ENCODE peak calls at places on chromosomes 1 and 21, in four cellular contexts. One of them, this sample, is unnamed.

GRCh38 chr1:151837841-151838490 is 1.7 kb downstream of the C2CD4D start:
- DNase-seq in lung: no peak
- DNase-seq in K562: no peak
- DNase-seq in thoracic aorta: no peak
- DNase-seq in this sample: no peak

GRCh38 chr1:212937034-212937433 is 13.3 kb upstream of the VASH2 start:
- DNase-seq in thoracic aorta: no peak
- DNase-seq in K562: no peak
- DNase-seq in lung: no peak
- DNase-seq in this sample: no peak

GRCh38 chr1:48182441-48182840 is 40.1 kb upstream of the SLC5A9 start:
- DNase-seq in thoracic aorta: no peak
- DNase-seq in K562: no peak
- DNase-seq in lung: no peak
- DNase-seq in this sample: no peak

GRCh38 chr1:2253036-2253796 is 25.1 kb downstream of the SKI start:
- DNase-seq in K562: no peak
- DNase-seq in thoracic aorta: no peak
- DNase-seq in lung: no peak
- DNase-seq in this sample: no peak

GRCh38 chr1:57910331-57910730 is 486.5 kb upstream of the DAB1 start:
- DNase-seq in thoracic aorta: no peak
- DNase-seq in lung: no peak
- DNase-seq in K562: no peak
- DNase-seq in this sample: no peak

GRCh38 chr1:14778882-14779594 is 180.6 kb downstream of the KAZN start:
- DNase-seq in K562: peak; percentile 77
- DNase-seq in thoracic aorta: no peak
- DNase-seq in lung: peak; percentile 41
- DNase-seq in this sample: peak; percentile 48

GRCh38 chr1:57858740-57859139 is 434.9 kb upstream of the DAB1 start:
- DNase-seq in K562: no peak
- DNase-seq in thoracic aorta: no peak
- DNase-seq in lung: no peak
- DNase-seq in this sample: no peak

GRCh38 chr1:10679521-10680220 is 116.8 kb downstream of the CASZ1 start:
- DNase-seq in lung: peak; percentile 49
- DNase-seq in thoracic aorta: no peak
- DNase-seq in K562: peak; percentile 75
- DNase-seq in this sample: peak; percentile 69

GRCh38 chr1:240575976-240576666 is 35.8 kb downstream of the GREM2 start:
- DNase-seq in K562: no peak
- DNase-seq in thoracic aorta: no peak
- DNase-seq in lung: no peak
- DNase-seq in this sample: no peak

GRCh38 chr1:6969106-6969505 is 183.9 kb downstream of the CAMTA1 start:
- DNase-seq in lung: no peak
- DNase-seq in K562: no peak
- DNase-seq in thoracic aorta: no peak
- DNase-seq in this sample: no peak

GRCh38 chr1:223815020-223815853 is 30.5 kb downstream of the TP53BP2 start:
- DNase-seq in K562: no peak
- DNase-seq in thoracic aorta: no peak
- DNase-seq in lung: no peak
- DNase-seq in this sample: no peak

GRCh38 chr1:2210786-2211185 is 16.2 kb upstream of the FAAP20 start:
- DNase-seq in thoracic aorta: no peak
- DNase-seq in K562: no peak
- DNase-seq in lung: no peak
- DNase-seq in this sample: no peak

GRCh38 chr1:168092566-168093355 is 44.0 kb downstream of the GPR161 start:
- DNase-seq in K562: peak; percentile 41
- DNase-seq in lung: no peak
- DNase-seq in thoracic aorta: no peak
- DNase-seq in this sample: peak; percentile 20
- TF ChIP-seq CTCF in K562: peak; percentile 62
- TF ChIP-seq CTCF in lung: no peak
- TF ChIP-seq CTCF in thoracic aorta: peak; percentile 30
- TF ChIP-seq CTCF in this sample: no peak

DNA sequence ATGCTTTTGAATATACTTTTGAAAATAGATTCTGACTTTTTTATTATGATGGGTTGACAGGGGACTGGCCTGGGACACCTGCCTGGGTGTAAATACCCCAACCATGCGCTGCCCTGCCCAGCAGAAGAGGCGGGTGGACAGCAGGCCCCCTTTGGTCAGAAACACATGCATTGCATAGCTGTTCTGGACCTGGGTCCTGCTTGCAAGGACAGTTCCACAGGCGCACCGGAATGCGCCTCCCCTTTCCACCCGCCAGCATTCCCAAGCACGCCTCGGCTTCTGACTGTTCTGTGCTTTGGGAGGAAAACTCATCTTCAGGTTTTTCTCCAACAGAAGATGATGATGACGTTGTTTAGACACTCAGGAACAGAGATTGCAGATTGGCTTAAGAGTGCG is 435 bp upstream of the ZNF678 start:
- DNase-seq in K562: no peak
- DNase-seq in lung: no peak
- DNase-seq in thoracic aorta: no peak
- DNase-seq in this sample: no peak
- H3K27ac ChIP-seq in K562: peak overlapping the region; percentile 94
- H3K27ac ChIP-seq in lung: no peak overlapping the region
- H3K27ac ChIP-seq in thoracic aorta: no peak overlapping the region
- H3K27ac ChIP-seq in this sample: peak overlapping the region; percentile 83

GRCh38 chr1:205590777-205591513 is 40.9 kb downstream of the ELK4 start:
- DNase-seq in K562: no peak
- DNase-seq in lung: no peak
- DNase-seq in thoracic aorta: no peak
- DNase-seq in this sample: no peak
- H3K4me1 ChIP-seq in K562: peaks cover 6% of the 10 kb centered on the region
- H3K4me1 ChIP-seq in lung: peaks cover under 1% of the 10 kb centered on the region
- H3K4me1 ChIP-seq in thoracic aorta: no peaks in the 10 kb centered on the region
- H3K4me1 ChIP-seq in this sample: peaks cover 3% of the 10 kb centered on the region

GRCh38 chr21:21434944-21435343 is 436.7 kb downstream of the NCAM2 start:
- DNase-seq in K562: no peak
- DNase-seq in thoracic aorta: no peak
- DNase-seq in lung: no peak
- DNase-seq in this sample: no peak
- TF ChIP-seq CTCF in K562: no peak
- TF ChIP-seq CTCF in thoracic aorta: no peak
- TF ChIP-seq CTCF in lung: no peak
- TF ChIP-seq CTCF in this sample: no peak

GRCh38 chr1:225464851-225465792 is 37.3 kb upstream of the LBR start:
- DNase-seq in K562: no peak
- DNase-seq in thoracic aorta: no peak
- DNase-seq in lung: no peak
- DNase-seq in this sample: no peak

GRCh38 chr1:225468270-225469020 is 40.6 kb upstream of the LBR start:
- DNase-seq in K562: no peak
- DNase-seq in lung: no peak
- DNase-seq in thoracic aorta: no peak
- DNase-seq in this sample: no peak

GRCh38 chr1:225466848-225467192 is 39.0 kb upstream of the LBR start:
- DNase-seq in K562: no peak
- DNase-seq in lung: no peak
- DNase-seq in thoracic aorta: no peak
- DNase-seq in this sample: no peak

GRCh38 chr1:225467193-225468020 is 39.6 kb upstream of the LBR start:
- DNase-seq in K562: no peak
- DNase-seq in lung: peak; percentile 75
- DNase-seq in thoracic aorta: no peak
- DNase-seq in this sample: peak; percentile 67

GRCh38 chr1:225465793-225466517 is 38.1 kb upstream of the LBR start:
- DNase-seq in lung: no peak
- DNase-seq in K562: no peak
- DNase-seq in thoracic aorta: no peak
- DNase-seq in this sample: no peak
- H3K27ac ChIP-seq in lung: no peak overlapping the region
- H3K27ac ChIP-seq in K562: no peak overlapping the region
- H3K27ac ChIP-seq in thoracic aorta: no peak overlapping the region
- H3K27ac ChIP-seq in this sample: no peak overlapping the region

GRCh38 chr1:150006881-150007401 is 3.6 kb downstream of the OTUD7B start:
- DNase-seq in K562: peak; percentile 23
- DNase-seq in lung: no peak
- DNase-seq in thoracic aorta: no peak
- DNase-seq in this sample: no peak
- H3K4me1 ChIP-seq in K562: peaks cover 5% of the 10 kb centered on the region
- H3K4me1 ChIP-seq in lung: peaks cover 4% of the 10 kb centered on the region
- H3K4me1 ChIP-seq in thoracic aorta: peaks cover 12% of the 10 kb centered on the region
- H3K4me1 ChIP-seq in this sample: no peaks in the 10 kb centered on the region

GRCh38 chr1:116825400-116825734 is 71.1 kb downstream of the CD2 start:
- DNase-seq in lung: no peak
- DNase-seq in thoracic aorta: no peak
- DNase-seq in K562: peak; percentile 80
- DNase-seq in this sample: peak; percentile 83
- TF ChIP-seq CTCF in lung: no peak
- TF ChIP-seq CTCF in thoracic aorta: no peak
- TF ChIP-seq CTCF in K562: no peak
- TF ChIP-seq CTCF in this sample: no peak

GRCh38 chr1:116440731-116441130 is 67.7 kb downstream of the ATP1A1 start:
- DNase-seq in thoracic aorta: no peak
- DNase-seq in K562: no peak
- DNase-seq in lung: no peak
- DNase-seq in this sample: no peak
- H3K27ac ChIP-seq in thoracic aorta: peak overlapping the region; percentile 60
- H3K27ac ChIP-seq in K562: no peak overlapping the region
- H3K27ac ChIP-seq in lung: no peak overlapping the region
- H3K27ac ChIP-seq in this sample: no peak overlapping the region

DNA sequence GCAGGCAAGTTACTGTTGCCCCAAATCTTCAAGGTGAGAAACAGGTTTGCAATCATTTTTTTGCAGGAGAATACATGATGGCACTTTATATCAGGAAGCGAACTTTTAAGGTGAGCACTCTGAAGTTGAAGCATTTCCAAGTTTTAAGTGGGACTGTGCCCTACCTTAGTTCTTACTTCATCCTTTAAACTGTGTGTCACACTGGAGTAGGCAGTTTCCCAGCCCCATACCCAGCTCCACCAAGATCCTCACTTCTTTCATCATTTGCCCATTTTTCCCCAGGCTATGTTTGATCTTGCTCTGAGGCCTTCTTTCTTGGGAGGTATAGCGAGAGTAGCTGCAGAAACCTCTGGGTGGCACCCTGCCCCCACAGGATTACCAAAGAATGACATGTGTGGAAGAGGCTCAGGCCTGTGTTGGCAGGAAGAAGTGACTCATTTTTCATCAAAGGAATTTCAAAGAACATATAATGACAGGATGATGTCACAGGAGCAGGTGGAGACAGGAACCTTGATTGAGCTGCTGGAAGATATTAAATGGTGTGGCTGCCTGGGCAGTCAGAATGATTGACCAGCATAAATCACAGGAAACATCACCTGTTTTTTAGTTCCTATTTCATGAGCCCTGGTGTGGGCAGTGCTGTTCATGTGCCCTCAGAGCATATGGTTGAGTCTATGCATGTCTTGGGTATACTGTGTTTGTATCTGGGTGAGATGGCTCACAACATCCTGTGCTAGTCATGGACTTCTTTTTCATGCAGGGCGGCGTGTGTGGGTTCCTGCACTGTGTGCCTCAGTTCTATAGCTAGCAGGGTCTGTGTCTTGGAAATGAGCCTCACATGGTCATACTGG is 20.8 kb upstream of the MACF1 start:
- DNase-seq in lung: peak; percentile 68
- DNase-seq in thoracic aorta: no peak
- DNase-seq in K562: peak; percentile 50
- DNase-seq in this sample: peak; percentile 77
- H3K4me1 ChIP-seq in lung: peaks cover 14% of the 10 kb centered on the region
- H3K4me1 ChIP-seq in thoracic aorta: peaks cover 7% of the 10 kb centered on the region
- H3K4me1 ChIP-seq in K562: peaks cover 17% of the 10 kb centered on the region
- H3K4me1 ChIP-seq in this sample: no peaks in the 10 kb centered on the region